ENCODE peak calls at places on chromosome 7, in four cellular contexts. One of them, this sample, is unnamed.
A peak's percentile ranks its signal among the peaks of the same experiment; 100 is the strongest.

GRCh38 chr7:32869716-32870115 is 21.8 kb downstream of the KBTBD2 start:
- DNase-seq in cardiac muscle cell: no peak
- DNase-seq in GM10248: no peak
- DNase-seq in MM.1S: no peak
- DNase-seq in this sample: no peak

GRCh38 chr7:27064169-27064568 is 31.6 kb downstream of the HOXA1 start:
- DNase-seq in cardiac muscle cell: no peak
- DNase-seq in GM10248: no peak
- DNase-seq in MM.1S: no peak
- DNase-seq in this sample: no peak

GRCh38 chr7:29538322-29538874 is 25.2 kb upstream of the PRR15 start:
- DNase-seq in cardiac muscle cell: peak; percentile 12
- DNase-seq in GM10248: no peak
- DNase-seq in MM.1S: no peak
- DNase-seq in this sample: no peak

GRCh38 chr7:55211721-55212120 is 153.4 kb upstream of the LANCL2 start:
- DNase-seq in cardiac muscle cell: no peak
- DNase-seq in GM10248: no peak
- DNase-seq in MM.1S: no peak
- DNase-seq in this sample: no peak

GRCh38 chr7:21568762-21569161 is 25.9 kb downstream of the DNAH11 start:
- DNase-seq in cardiac muscle cell: peak; percentile 4
- DNase-seq in GM10248: no peak
- DNase-seq in MM.1S: no peak
- DNase-seq in this sample: no peak

GRCh38 chr7:6276911-6277408 is 4.5 kb upstream of the CYTH3 start:
- DNase-seq in cardiac muscle cell: peak; percentile 57
- DNase-seq in GM10248: no peak
- DNase-seq in MM.1S: no peak
- DNase-seq in this sample: no peak

GRCh38 chr7:101363734-101364374 is 1.2 kb downstream of the COL26A1 start:
- DNase-seq in cardiac muscle cell: peak; percentile 81
- DNase-seq in GM10248: peak; percentile 87
- DNase-seq in MM.1S: peak; percentile 57
- DNase-seq in this sample: peak; percentile 81

GRCh38 chr7:137390076-137390475 is 46.5 kb upstream of the PTN start:
- DNase-seq in cardiac muscle cell: no peak
- DNase-seq in GM10248: no peak
- DNase-seq in MM.1S: no peak
- DNase-seq in this sample: no peak

GRCh38 chr7:103985565-103986126 is 3.8 kb downstream of the RELN start:
- DNase-seq in cardiac muscle cell: no peak
- DNase-seq in GM10248: no peak
- DNase-seq in MM.1S: no peak
- DNase-seq in this sample: no peak

GRCh38 chr7:131688738-131689661 is 132.6 kb upstream of the PODXL start:
- DNase-seq in cardiac muscle cell: peak; percentile 75
- DNase-seq in GM10248: peak; percentile 87
- DNase-seq in MM.1S: peak; percentile 69
- DNase-seq in this sample: peak; percentile 85
- TF ChIP-seq CTCF in cardiac muscle cell: peak; percentile 95
- TF ChIP-seq CTCF in GM10248: peak; percentile 96
- TF ChIP-seq CTCF in MM.1S: peak; percentile 98
- TF ChIP-seq CTCF in this sample: peak; percentile 97

GRCh38 chr7:108592633-108593277 is 23.1 kb downstream of the DNAJB9 start:
- DNase-seq in cardiac muscle cell: peak; percentile 38
- DNase-seq in GM10248: no peak
- DNase-seq in MM.1S: no peak
- DNase-seq in this sample: no peak
- TF ChIP-seq CTCF in cardiac muscle cell: peak; percentile 30
- TF ChIP-seq CTCF in GM10248: no peak
- TF ChIP-seq CTCF in MM.1S: no peak
- TF ChIP-seq CTCF in this sample: no peak

GRCh38 chr7:139619367-139619657 is 95.8 kb downstream of the CLEC2L start:
- DNase-seq in cardiac muscle cell: peak; percentile 72
- DNase-seq in GM10248: no peak
- DNase-seq in MM.1S: no peak
- DNase-seq in this sample: no peak
- TF ChIP-seq CTCF in cardiac muscle cell: no peak
- TF ChIP-seq CTCF in GM10248: no peak
- TF ChIP-seq CTCF in MM.1S: no peak
- TF ChIP-seq CTCF in this sample: no peak

GRCh38 chr7:13276977-13277376 is 589.5 kb downstream of the ARL4A start:
- DNase-seq in cardiac muscle cell: peak; percentile 12
- DNase-seq in GM10248: no peak
- DNase-seq in MM.1S: no peak
- DNase-seq in this sample: no peak
- TF ChIP-seq CTCF in cardiac muscle cell: peak; percentile 30
- TF ChIP-seq CTCF in GM10248: peak; percentile 9
- TF ChIP-seq CTCF in MM.1S: peak; percentile 30
- TF ChIP-seq CTCF in this sample: peak; percentile 78

DNA sequence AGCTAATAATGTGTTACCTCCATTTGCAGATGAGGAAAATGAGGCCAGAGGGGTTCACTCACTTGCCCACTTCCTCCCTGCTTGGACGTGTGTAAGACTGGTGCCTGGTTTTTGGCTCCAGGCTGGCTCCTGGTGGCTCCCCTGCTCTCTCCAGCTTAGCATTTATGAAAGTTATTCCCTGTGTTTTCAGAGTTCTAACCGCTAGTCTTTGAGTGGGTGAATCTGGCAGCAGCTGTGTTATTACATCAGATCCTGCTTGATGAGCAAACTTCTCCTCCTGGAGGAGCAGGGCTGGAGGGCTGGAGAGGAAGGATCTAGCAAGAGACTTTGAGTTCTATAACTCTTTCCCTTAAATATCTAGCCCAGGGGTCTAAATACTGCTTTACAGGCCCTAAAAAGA is 80.9 kb upstream of the AGBL3 start:
- DNase-seq in cardiac muscle cell: peak; percentile 96
- DNase-seq in GM10248: no peak
- DNase-seq in MM.1S: no peak
- DNase-seq in this sample: no peak
- TF ChIP-seq CTCF in cardiac muscle cell: peak; percentile 60
- TF ChIP-seq CTCF in GM10248: no peak
- TF ChIP-seq CTCF in MM.1S: no peak
- TF ChIP-seq CTCF in this sample: no peak

GRCh38 chr7:3461923-3462322 is 160.9 kb downstream of the SDK1 start:
- DNase-seq in cardiac muscle cell: no peak
- DNase-seq in GM10248: no peak
- DNase-seq in MM.1S: peak; percentile 22
- DNase-seq in this sample: no peak

GRCh38 chr7:3463696-3464095 is 162.6 kb downstream of the SDK1 start:
- DNase-seq in cardiac muscle cell: no peak
- DNase-seq in GM10248: no peak
- DNase-seq in MM.1S: no peak
- DNase-seq in this sample: no peak

GRCh38 chr7:3459111-3459510 is 158.1 kb downstream of the SDK1 start:
- DNase-seq in cardiac muscle cell: no peak
- DNase-seq in GM10248: no peak
- DNase-seq in MM.1S: no peak
- DNase-seq in this sample: no peak

GRCh38 chr7:3464900-3465622 is 164.0 kb downstream of the SDK1 start:
- DNase-seq in cardiac muscle cell: no peak
- DNase-seq in GM10248: no peak
- DNase-seq in MM.1S: peak; percentile 83
- DNase-seq in this sample: no peak
- TF ChIP-seq CTCF in cardiac muscle cell: no peak
- TF ChIP-seq CTCF in GM10248: no peak
- TF ChIP-seq CTCF in MM.1S: no peak
- TF ChIP-seq CTCF in this sample: no peak

This sample was measured in endothelial cell.